ENCODE peak calls at places on chromosomes 7 and 10, in nine cellular contexts. G, S, F, O, M, D, E, Y and B are unnamed samples.

GRCh38 chr10:20596065-20596760 is 300.9 kb downstream of the NEBL start:
- DNase-seq in D (no peak), G (no peak), M (no peak), Y (no peak), O (no peak), S (peak; percentile 53), F (no peak), E (no peak), B (no peak)

GRCh38 chr7:134457166-134457565 is 1.7 kb downstream of the AKR1B1 start:
- DNase-seq in G (no peak), M (no peak), E (no peak), O (no peak), D (no peak), S (no peak), F (no peak), Y (no peak), B (no peak)

GRCh38 chr10:58781873-58782488 is 269.3 kb downstream of the BICC1 start:
- DNase-seq in D (no peak), O (peak; percentile 32), M (no peak), F (peak; percentile 68), Y (no peak), E (no peak), S (peak; percentile 79), G (no peak), B (no peak)

GRCh38 chr10:58209669-58210068 is 58.0 kb downstream of the IPMK start:
- DNase-seq in S (peak; percentile 18), D (peak; percentile 51), O (no peak), Y (no peak), F (no peak), G (no peak), E (no peak), M (peak; percentile 41), B (no peak)

GRCh38 chr10:71302874-71303568 is 16.0 kb upstream of the SLC29A3 start:
- DNase-seq in E (no peak), G (no peak), S (peak; percentile 66), Y (no peak), F (peak; percentile 83), O (peak; percentile 53), D (no peak), M (no peak), B (no peak)

GRCh38 chr7:91656486-91657237 is 223.8 kb downstream of the MTERF1 start:
- DNase-seq in G (no peak), F (no peak), O (no peak), M (no peak), S (peak; percentile 67), Y (no peak), E (no peak), D (no peak), B (no peak)

GRCh38 chr7:16657656-16658279 is 11.8 kb downstream of the BZW2 start:
- DNase-seq in E (no peak), M (no peak), S (peak; percentile 94), F (peak; percentile 84), O (no peak), D (peak; percentile 48), Y (peak; percentile 43), G (peak; percentile 39), B (no peak)

GRCh38 chr7:137670521-137671064 is 176.2 kb downstream of the DGKI start:
- DNase-seq in G (no peak), D (no peak), Y (no peak), O (no peak), F (no peak), M (no peak), S (peak; percentile 78), E (no peak), B (no peak)

GRCh38 chr7:84701524-84702306 is 485.1 kb downstream of the SEMA3D start:
- DNase-seq in D (no peak), E (no peak), M (no peak), G (no peak), F (no peak), S (peak; percentile 96), Y (no peak), O (peak; percentile 95), B (no peak)

GRCh38 chr10:89438525-89438924 is 24.2 kb downstream of the IFIT5 start:
- DNase-seq in Y (no peak), O (no peak), E (no peak), D (no peak), S (no peak), G (no peak), M (no peak), F (no peak), B (no peak)

GRCh38 chr7:157250605-157251228 is 86.1 kb upstream of the DNAJB6 start:
- DNase-seq in O (peak; percentile 64), D (no peak), G (peak; percentile 72), E (peak; percentile 50), S (peak; percentile 83), Y (peak; percentile 63), M (no peak), F (peak; percentile 89), B (no peak)

GRCh38 chr7:92563345-92563744 is 26.8 kb downstream of the FAM133B start:
- DNase-seq in Y (no peak), E (no peak), O (peak; percentile 41), S (peak; percentile 30), D (no peak), G (no peak), M (no peak), F (peak; percentile 53), B (no peak)

GRCh38 chr10:29658984-29659769 is 24.4 kb upstream of the SVIL start:
- DNase-seq in F (no peak), M (peak; percentile 74), G (no peak), E (peak; percentile 65), O (peak; percentile 98), S (peak; percentile 100), D (no peak), Y (no peak), B (no peak)
- TF ChIP-seq CTCF in F (no peak), M (no peak), G (no peak), E (peak; percentile 46), O (no peak), S (peak; percentile 66), D (peak; percentile 23), Y (no peak), B (no peak)

GRCh38 chr7:68717176-68717575 is 881.1 kb upstream of the AUTS2 start:
- DNase-seq in D (no peak), Y (no peak), S (no peak), E (no peak), F (no peak), G (no peak), O (no peak), M (no peak), B (no peak)

GRCh38 chr7:68722044-68722443 is 876.2 kb upstream of the AUTS2 start:
- DNase-seq in O (no peak), M (no peak), D (no peak), F (no peak), G (no peak), S (no peak), E (no peak), Y (no peak), B (no peak)

GRCh38 chr7:68715907-68716306 is 882.4 kb upstream of the AUTS2 start:
- DNase-seq in Y (no peak), E (no peak), D (no peak), O (no peak), F (no peak), S (no peak), M (no peak), G (no peak), B (no peak)

GRCh38 chr7:68720722-68721121 is 877.6 kb upstream of the AUTS2 start:
- DNase-seq in D (no peak), G (no peak), M (no peak), F (no peak), O (no peak), E (no peak), Y (no peak), S (no peak), B (no peak)

DNA sequence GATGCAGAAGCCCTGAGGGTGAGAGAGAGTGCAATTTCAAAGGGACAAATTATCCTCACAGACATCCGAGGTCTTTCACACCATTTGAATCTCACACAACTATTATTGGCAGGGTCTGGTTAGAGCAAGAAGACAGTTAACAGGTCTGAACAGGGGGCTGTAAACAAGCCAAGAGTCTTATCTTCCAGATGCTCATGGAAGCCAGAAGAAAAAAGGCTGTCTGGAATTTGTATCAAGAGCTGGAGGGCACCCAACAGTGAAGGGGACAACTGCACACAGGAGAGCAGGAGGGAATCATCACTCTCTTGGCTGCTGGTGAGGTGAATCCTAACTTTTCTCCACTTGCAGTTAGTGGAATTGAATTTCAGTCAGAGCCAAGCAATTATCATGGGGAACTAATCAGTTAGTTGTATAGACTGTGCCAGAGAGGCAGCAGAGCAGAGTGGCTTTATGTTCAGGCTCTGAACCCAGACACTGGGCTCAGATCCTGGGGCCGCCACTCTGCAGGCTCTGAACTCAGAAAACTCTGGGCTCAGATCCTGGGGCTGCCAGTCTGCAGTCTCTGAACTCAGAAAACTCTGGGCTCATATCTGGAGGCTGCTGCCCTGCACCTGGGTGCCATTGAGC is 880.1 kb upstream of the AUTS2 start:
- DNase-seq in G (no peak), Y (no peak), M (no peak), E (no peak), D (no peak), O (no peak), S (no peak), F (no peak), B (no peak)
- TF ChIP-seq CTCF in G (no peak), Y (no peak), M (no peak), E (no peak), D (no peak), O (no peak), S (no peak), F (no peak), B (no peak)

DNA sequence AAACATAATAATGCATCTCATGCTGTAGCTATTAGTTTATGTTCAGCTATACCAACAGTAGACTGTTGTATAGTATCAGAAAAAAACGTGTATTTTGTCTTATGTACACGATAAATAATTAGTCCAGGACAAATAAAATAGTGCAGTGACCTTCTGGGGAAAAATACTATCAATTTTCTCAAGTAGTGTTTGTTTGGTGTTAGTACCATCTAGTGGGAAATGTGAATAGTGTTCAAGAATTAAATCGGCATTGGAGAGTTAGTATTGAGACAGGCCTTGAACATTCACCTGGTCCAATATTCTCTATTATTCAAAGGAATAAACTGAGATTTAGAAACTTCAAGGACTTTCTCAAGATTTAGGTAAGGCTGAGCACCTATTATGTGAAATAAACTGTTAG is 21.7 kb upstream of the OR2A5 start:
- DNase-seq in S (peak; percentile 73), G (no peak), O (peak; percentile 37), Y (no peak), D (no peak), M (no peak), F (peak; percentile 22), E (no peak), B (no peak)
- TF ChIP-seq CTCF in S (peak; percentile 45), G (peak; percentile 13), O (peak; percentile 12), Y (no peak), D (peak; percentile 69), M (peak; percentile 25), F (peak; percentile 61), E (no peak), B (no peak)

DNA sequence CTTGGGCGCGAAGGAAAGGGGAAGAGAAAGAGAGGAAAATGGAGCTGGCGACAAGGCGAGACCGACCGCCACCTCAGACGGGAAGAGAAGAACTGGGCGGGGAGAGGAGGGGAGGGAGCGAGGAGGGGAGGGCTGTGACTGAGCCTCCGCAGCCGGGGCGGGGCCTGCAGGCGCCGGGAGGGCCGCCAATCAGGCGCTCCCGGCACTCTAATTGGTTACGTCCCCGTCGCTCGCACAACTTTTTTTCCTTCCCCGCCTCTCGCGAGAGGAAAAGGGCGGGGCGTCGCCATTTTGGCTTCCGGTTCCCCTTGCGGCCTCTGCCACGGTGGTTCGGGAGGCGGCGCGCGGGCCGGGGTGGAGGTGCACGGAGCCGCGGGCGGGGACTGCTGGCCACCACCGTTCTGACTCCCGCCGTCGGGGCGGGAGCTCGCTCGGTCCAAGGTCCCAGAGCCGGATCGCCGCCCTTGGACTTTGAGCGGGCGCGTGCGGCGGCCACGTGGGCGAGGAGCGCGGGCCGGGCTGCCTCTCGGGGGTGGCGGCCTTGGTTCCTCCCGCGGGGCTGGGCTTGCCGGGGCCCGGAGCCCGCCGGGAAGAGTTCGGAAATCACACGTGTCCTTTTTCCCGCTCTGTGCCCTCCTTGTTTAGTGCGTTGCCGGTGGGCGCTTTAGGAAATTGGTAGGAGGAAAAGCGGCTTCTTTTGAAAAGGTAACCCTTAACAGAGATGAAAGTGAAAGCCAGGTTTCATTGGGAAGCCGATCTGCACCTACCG is at the start of gene GDI2:
- DNase-seq in O (peak; percentile 96), D (peak; percentile 96), F (peak; percentile 98), M (peak; percentile 96), Y (peak; percentile 96), G (peak; percentile 96), S (peak; percentile 97), E (peak; percentile 96), B (peak; percentile 96)
- TF ChIP-seq CTCF in O (no peak), D (no peak), F (no peak), M (no peak), Y (no peak), G (no peak), S (no peak), E (no peak), B (no peak)